ENCODE peak calls at places on chromosome 10, in seven cellular contexts. G is NCI-H1694; B is Calu3; Y is GM23338; W is trophoblast cell; F is AG08395; L is naive thymus-derived CD4-positive, alpha-beta T cell. R is an unnamed sample.

GRCh38 chr10:116104210-116104932 is 168.6 kb downstream of the GFRA1 start:
- DNase-seq in L (no peak), Y (no peak), F (peak), B (no peak), W (no peak), G (no peak), R (no peak)

GRCh38 chr10:69375307-69376151 is 41.2 kb downstream of the TACR2 start:
- DNase-seq in Y (peak), W (no peak), L (no peak), G (peak), F (peak), B (no peak), R (peak)

GRCh38 chr10:126014309-126014708 is 117.9 kb downstream of the FANK1 start:
- DNase-seq in W (no peak), G (no peak), L (no peak), B (peak), Y (no peak), F (peak), R (peak)

GRCh38 chr10:34231441-34232180 is 583.5 kb downstream of the PARD3 start:
- DNase-seq in W (peak), L (no peak), Y (no peak), B (no peak), G (no peak), F (no peak), R (no peak)

GRCh38 chr10:3282341-3282740 is 109.8 kb upstream of the PITRM1 start:
- DNase-seq in W (no peak), G (no peak), B (no peak), F (no peak), L (no peak), Y (no peak), R (no peak)

GRCh38 chr10:47370878-47371277 is 13.2 kb downstream of the ZNF488 start:
- DNase-seq in G (no peak), F (no peak), Y (no peak), L (no peak), W (no peak), B (no peak), R (no peak)

GRCh38 chr10:128602183-128602582 is 476.0 kb upstream of the MKI67 start:
- DNase-seq in G (no peak), B (no peak), L (no peak), F (no peak), Y (no peak), W (no peak), R (no peak)

GRCh38 chr10:130137077-130137448 is 872 bp downstream of the GLRX3 start:
- DNase-seq in Y (no peak), F (peak), B (no peak), G (no peak), W (no peak), L (no peak), R (peak)

R was measured in fibroblast of gingiva.